ENCODE peak calls at places on chromosomes 7 and 10, in five cellular contexts. B, F, L, I and C are unnamed samples.

GRCh38 chr10:86041116-86041515 is 325.5 kb downstream of the GRID1 start:
- DNase-seq in B (no peak), F (no peak), L (no peak), I (no peak), C (no peak)

GRCh38 chr10:37777056-37777455 is 80.4 kb downstream of the ZNF248 start:
- DNase-seq in B (no peak), F (no peak), L (no peak), I (no peak), C (no peak)

GRCh38 chr10:97494863-97495506 is 3.2 kb downstream of the MMS19 start:
- DNase-seq in B (no peak), F (no peak), L (peak), I (no peak), C (peak)

GRCh38 chr10:59362991-59363390 is 642 bp upstream of the FAM13C start:
- DNase-seq in B (peak), F (peak), L (peak), I (peak), C (peak)

GRCh38 chr10:116756277-116756676 is 13.9 kb upstream of the HSPA12A start:
- DNase-seq in B (no peak), F (no peak), L (no peak), I (no peak), C (no peak)

GRCh38 chr10:101289541-101289940 is 60.3 kb upstream of the LBX1 start:
- DNase-seq in B (no peak), F (no peak), L (no peak), I (no peak), C (peak)

GRCh38 chr7:72467237-72467636 is 55.1 kb upstream of the CALN1 start:
- DNase-seq in B (no peak), F (no peak), L (no peak), I (no peak), C (no peak)

GRCh38 chr10:103921750-103922195 is 3.8 kb upstream of the STN1 start:
- DNase-seq in B (no peak), F (no peak), L (no peak), I (no peak), C (peak)

GRCh38 chr10:51073461-51074237 is 638 bp upstream of the PRKG1 start:
- DNase-seq in B (peak), F (peak), L (peak), I (peak), C (peak)

GRCh38 chr7:16421333-16422099 is at the start of gene CRPPA:
- DNase-seq in B (peak), F (no peak), L (peak), I (peak), C (peak)

GRCh38 chr10:72567884-72568283 is 58.0 kb downstream of the MICU1 start:
- DNase-seq in B (no peak), F (no peak), L (no peak), I (no peak), C (no peak)

GRCh38 chr10:11823122-11823988 is at the start of gene PROSER2:
- DNase-seq in B (peak), F (peak), L (peak), I (peak), C (peak)

GRCh38 chr7:46320956-46321355 is 399.9 kb upstream of the IGFBP3 start:
- DNase-seq in B (no peak), F (no peak), L (peak), I (no peak), C (no peak)

GRCh38 chr7:27914409-27914808 is 174.4 kb downstream of the TAX1BP1 start:
- DNase-seq in B (no peak), F (no peak), L (no peak), I (no peak), C (no peak)

GRCh38 chr10:99451499-99451788 is 21.0 kb upstream of the GOT1 start:
- DNase-seq in B (no peak), F (no peak), L (no peak), I (no peak), C (no peak)

GRCh38 chr7:135845415-135846075 is 96.9 kb upstream of the FAM180A start:
- DNase-seq in B (no peak), F (no peak), L (no peak), I (no peak), C (no peak)

GRCh38 chr7:57202274-57202673 is 70.0 kb upstream of the ZNF479 start:
- DNase-seq in B (no peak), F (no peak), L (no peak), I (no peak), C (no peak)

GRCh38 chr7:126378642-126379041 is 874.1 kb downstream of the GRM8 start:
- DNase-seq in B (no peak), F (no peak), L (no peak), I (no peak), C (no peak)
- H2BK12ac ChIP-seq in B (no peak), F (no peak), L (no peak), I (no peak), C (no peak)

GRCh38 chr7:68407460-68407859 is 1190.8 kb upstream of the AUTS2 start:
- DNase-seq in B (no peak), F (no peak), L (no peak), I (no peak), C (no peak)
- H2BK12ac ChIP-seq in B (no peak), F (no peak), L (no peak), I (no peak), C (no peak)

DNA sequence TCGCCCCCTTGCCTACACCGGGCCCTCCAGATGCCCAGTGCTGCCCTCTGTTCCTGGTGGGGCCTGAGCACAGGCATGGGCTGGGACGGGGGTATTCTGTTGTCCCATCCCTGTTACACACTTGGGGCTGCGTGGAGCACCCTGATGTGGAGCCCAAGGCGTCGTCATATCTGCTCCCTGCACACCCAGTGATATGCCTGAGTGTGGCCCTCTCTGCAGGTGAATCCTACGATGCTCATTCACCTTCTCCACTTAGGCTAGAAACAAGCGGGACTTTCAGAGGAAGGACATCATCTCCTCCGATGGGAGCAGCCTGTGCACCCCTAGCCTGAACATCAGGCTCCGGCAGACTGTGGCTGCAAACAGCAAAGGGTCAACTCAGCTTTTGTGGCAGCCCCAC is 91.0 kb upstream of the NPTX2 start:
- DNase-seq in B (no peak), F (no peak), L (no peak), I (no peak), C (no peak)
- H2BK12ac ChIP-seq in B (no peak), F (no peak), L (no peak), I (no peak), C (no peak)

GRCh38 chr7:144488977-144489376 is 85.5 kb upstream of the NOBOX start:
- DNase-seq in B (no peak), F (no peak), L (no peak), I (no peak), C (no peak)
- H2BK12ac ChIP-seq in B (no peak), F (no peak), L (no peak), I (no peak), C (no peak)

GRCh38 chr7:129531721-129532120 is 29.4 kb downstream of the SMKR1 start:
- DNase-seq in B (no peak), F (no peak), L (no peak), I (peak), C (no peak)

GRCh38 chr7:129532375-129532774 is 30.0 kb downstream of the SMKR1 start:
- DNase-seq in B (no peak), F (no peak), L (no peak), I (no peak), C (no peak)

GRCh38 chr7:129536323-129536722 is 34.0 kb downstream of the SMKR1 start:
- DNase-seq in B (no peak), F (no peak), L (no peak), I (no peak), C (no peak)

GRCh38 chr7:129538790-129539189 is 36.5 kb downstream of the SMKR1 start:
- DNase-seq in B (no peak), F (no peak), L (no peak), I (no peak), C (no peak)

DNA sequence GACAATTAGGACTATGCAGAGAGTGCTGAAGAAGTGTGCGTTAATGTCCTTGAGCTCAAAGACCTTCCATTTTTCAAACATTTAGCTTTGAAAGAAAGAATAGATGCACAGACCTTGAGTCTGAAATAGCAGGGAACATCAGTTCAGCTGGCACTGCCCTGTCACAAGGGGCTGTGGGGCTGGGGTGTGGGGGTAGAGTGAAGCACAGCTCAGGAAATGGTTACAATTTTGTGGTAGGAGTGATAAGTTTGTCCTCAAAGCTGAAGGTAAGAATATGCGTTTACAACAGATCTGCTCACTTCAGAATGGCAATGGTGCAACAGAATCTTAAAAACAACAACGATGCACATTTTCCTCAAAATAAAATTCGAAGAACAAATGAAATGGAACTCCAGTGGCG is 33.6 kb downstream of the SMKR1 start:
- DNase-seq in B (no peak), F (no peak), L (no peak), I (no peak), C (no peak)
- H2BK12ac ChIP-seq in B (no peak), F (no peak), L (no peak), I (no peak), C (no peak)